ENCODE peak calls at places on chromosome 5, in six cellular contexts. V is activated CD8-positive, alpha-beta memory T cell treated with anti-CD3 and anti-CD28 coated beads for 24 hours; T is activated T-helper 1 cell treated with anti-CD3 and anti-CD28 coated beads, Interleukin-2, amount 50 U/mL, for 16 hours; C is stimulated activated CD8-positive, alpha-beta memory T cell treated with anti-CD3 and anti-CD28 coated beads, Interleukin-4, amount 100 ng/mL, for 24 hours; M is nephron progenitor cell; D is stromal cell of bone marrow. G is an unnamed sample.

GRCh38 chr5:133534566-133534965 is 77.8 kb downstream of the FSTL4 start:
- DNase-seq in V (peak), D (no peak), M (no peak), T (no peak), C (no peak), G (no peak)

GRCh38 chr5:180873628-180874520 is 12.8 kb upstream of the ZFP62 start:
- DNase-seq in M (no peak), V (no peak), C (no peak), T (no peak), D (no peak), G (no peak)

GRCh38 chr5:152364172-152364571 is 40.9 kb downstream of the NMUR2 start:
- DNase-seq in M (no peak), C (no peak), D (no peak), V (no peak), T (no peak), G (no peak)

GRCh38 chr5:120062515-120062917 is 401.6 kb upstream of the PRR16 start:
- DNase-seq in T (no peak), M (no peak), V (no peak), C (no peak), D (no peak), G (no peak)

GRCh38 chr5:169146158-169146557 is 154.8 kb downstream of the SLIT3 start:
- DNase-seq in M (no peak), V (no peak), D (peak), T (no peak), C (no peak), G (no peak)

GRCh38 chr5:51684794-51685355 is 301.6 kb downstream of the ISL1 start:
- DNase-seq in C (no peak), T (no peak), M (no peak), D (no peak), V (no peak), G (no peak)

GRCh38 chr5:116864157-116864837 is 289.7 kb upstream of the SEMA6A start:
- DNase-seq in C (no peak), T (no peak), M (peak), D (no peak), V (no peak), G (no peak)

GRCh38 chr5:175447571-175447970 is 3.6 kb upstream of the DRD1 start:
- DNase-seq in D (no peak), M (no peak), T (no peak), C (no peak), V (no peak), G (no peak)

GRCh38 chr5:6418679-6419276 is 29.9 kb upstream of the UBE2QL1 start:
- DNase-seq in M (no peak), D (no peak), T (no peak), C (no peak), V (no peak), G (no peak)

GRCh38 chr5:76025069-76025468 is 58.1 kb upstream of the SV2C start:
- DNase-seq in C (no peak), D (no peak), M (no peak), T (no peak), V (no peak), G (no peak)

GRCh38 chr5:39500656-39501295 is 76.0 kb upstream of the DAB2 start:
- DNase-seq in C (no peak), D (no peak), T (no peak), M (no peak), V (no peak), G (no peak)

GRCh38 chr5:123881791-123882244 is 369.8 kb downstream of the CSNK1G3 start:
- DNase-seq in V (no peak), D (no peak), C (no peak), T (no peak), M (no peak), G (no peak)

GRCh38 chr5:172771439-172772111 is 580 bp upstream of the DUSP1 start:
- DNase-seq in C (no peak), T (no peak), M (no peak), D (no peak), V (peak), G (no peak)

GRCh38 chr5:90014420-90014819 is 395.1 kb downstream of the CETN3 start:
- DNase-seq in M (no peak), D (no peak), C (no peak), V (no peak), T (no peak), G (no peak)

G was measured in A549.